ENCODE peak calls at places on chromosomes 5 and 9, in seven cellular contexts. S is H1, G is HCT116, I is HepG2, X is GM12878, B is SK-N-SH, P is K562. V is an unnamed sample.

GRCh38 chr9:108813951-108814601 is 41.7 kb downstream of the ACTL7B start:
- DNase-seq in S (peak), P (no peak), G (peak), I (peak), X (no peak), B (no peak), V (peak)

GRCh38 chr9:103977163-103977562 is 116.9 kb upstream of the SMC2 start:
- DNase-seq in P (no peak), B (no peak), I (no peak), G (no peak), X (no peak), S (no peak), V (no peak)

GRCh38 chr9:18979367-18979766 is 53.6 kb downstream of the SAXO1 start:
- DNase-seq in I (no peak), B (no peak), S (no peak), G (no peak), X (no peak), P (no peak), V (no peak)

GRCh38 chr5:141850786-141851185 is 27.4 kb downstream of the PCDH1 start:
- DNase-seq in I (no peak), G (no peak), B (peak), X (no peak), S (no peak), P (peak), V (no peak)

GRCh38 chr5:109739741-109740140 is 50.0 kb downstream of the MAN2A1 start:
- DNase-seq in I (no peak), B (no peak), X (no peak), G (no peak), P (no peak), S (no peak), V (peak)

GRCh38 chr9:123942542-123942941 is 12.6 kb upstream of the DENND1A start:
- DNase-seq in I (no peak), S (no peak), X (no peak), P (no peak), G (no peak), B (no peak), V (no peak)

GRCh38 chr9:72983512-72984021 is 30.7 kb upstream of the ALDH1A1 start:
- DNase-seq in X (no peak), P (no peak), G (no peak), S (no peak), B (no peak), I (peak), V (no peak)

GRCh38 chr9:134222018-134222573 is 57.7 kb upstream of the RNU6ATAC start:
- DNase-seq in X (no peak), I (no peak), S (no peak), P (no peak), G (no peak), B (no peak), V (no peak)

GRCh38 chr9:127977877-127978647 is 2.7 kb downstream of the EEIG1 start:
- DNase-seq in P (peak), B (no peak), S (no peak), I (no peak), X (no peak), G (no peak), V (no peak)

GRCh38 chr5:154370119-154370518 is 75.7 kb upstream of the SAP30L start:
- DNase-seq in P (no peak), B (no peak), S (no peak), G (no peak), I (no peak), X (no peak), V (no peak)

GRCh38 chr5:82307431-82307830 is 29.3 kb upstream of the RPS23 start:
- DNase-seq in I (no peak), P (no peak), B (no peak), S (no peak), X (no peak), G (no peak), V (no peak)

GRCh38 chr5:125276121-125276520 is 529.7 kb upstream of the ZNF608 start:
- DNase-seq in G (no peak), I (no peak), S (no peak), P (no peak), X (no peak), B (no peak), V (no peak)

GRCh38 chr9:72986522-72987116 is 33.8 kb upstream of the ALDH1A1 start:
- DNase-seq in I (no peak), S (no peak), G (no peak), P (no peak), B (no peak), X (no peak), V (no peak)

GRCh38 chr5:39726467-39726866 is 301.7 kb upstream of the DAB2 start:
- DNase-seq in X (no peak), I (no peak), P (no peak), B (no peak), S (no peak), G (no peak), V (no peak)

GRCh38 chr5:10566556-10567068 is 2.7 kb downstream of the ANKRD33B start:
- DNase-seq in X (no peak), S (no peak), B (no peak), P (no peak), I (no peak), G (no peak), V (no peak)

GRCh38 chr5:159515909-159516415 is 185.7 kb upstream of the IL12B start:
- DNase-seq in B (peak), P (peak), S (peak), G (peak), X (peak), I (peak), V (no peak)

GRCh38 chr5:169581580-169582227 is 1.9 kb upstream of the SPDL1 start:
- DNase-seq in I (peak), S (no peak), B (peak), P (peak), G (peak), X (no peak), V (peak)

GRCh38 chr9:124320062-124320973 is 62.6 kb downstream of the NEK6 start:
- DNase-seq in P (peak), G (peak), B (peak), X (no peak), S (peak), I (peak), V (peak)

GRCh38 chr9:748861-749497 is 92.5 kb upstream of the DMRT1 start:
- DNase-seq in S (no peak), I (no peak), X (no peak), G (no peak), B (no peak), P (no peak), V (no peak)

GRCh38 chr9:137441289-137441934 is at the start of gene ENTPD8:
- DNase-seq in X (no peak), B (peak), S (no peak), P (peak), I (peak), G (no peak), V (peak)

GRCh38 chr5:143140492-143141231 is 262.8 kb downstream of the NR3C1 start:
- DNase-seq in S (no peak), B (no peak), I (no peak), X (no peak), P (no peak), G (no peak), V (peak)

GRCh38 chr9:86788456-86788855 is 158.8 kb downstream of the GAS1 start:
- DNase-seq in I (no peak), P (no peak), G (no peak), S (no peak), B (no peak), X (no peak), V (no peak)

GRCh38 chr5:123916331-123917121 is 404.5 kb downstream of the CSNK1G3 start:
- DNase-seq in I (no peak), G (peak), P (no peak), X (no peak), S (no peak), B (no peak), V (no peak)

GRCh38 chr5:2697446-2698200 is 53.9 kb downstream of the IRX2 start:
- DNase-seq in P (peak), I (no peak), X (no peak), G (no peak), B (no peak), S (no peak), V (no peak)

GRCh38 chr5:43602818-43603534 is at the start of gene NNT:
- DNase-seq in P (peak), S (no peak), X (no peak), B (peak), G (no peak), I (peak), V (peak)

GRCh38 chr9:86185872-86186271 is 73.6 kb downstream of the C9orf153 start:
- DNase-seq in G (no peak), P (no peak), B (no peak), X (no peak), I (no peak), S (no peak), V (no peak)

GRCh38 chr5:173175523-173175922 is 31.2 kb downstream of the BNIP1 start:
- DNase-seq in I (no peak), S (no peak), P (no peak), X (no peak), G (no peak), B (no peak), V (no peak)
- TF ChIP-seq JUND in I (no peak), S (no peak), P (no peak), X (no peak), G (no peak), B (no peak), V (no peak)

GRCh38 chr5:178460598-178461425 is 129.4 kb downstream of the COL23A1 start:
- DNase-seq in P (peak), S (peak), X (no peak), G (peak), B (peak), I (peak), V (peak)
- TF ChIP-seq JUND in P (no peak), S (peak), X (no peak), G (no peak), B (no peak), I (no peak), V (no peak)

GRCh38 chr9:126819482-126819881 is 14.6 kb downstream of the ZBTB43 start:
- DNase-seq in G (no peak), P (no peak), B (no peak), S (no peak), X (no peak), I (no peak), V (no peak)
- TF ChIP-seq JUND in G (no peak), P (no peak), B (no peak), S (no peak), X (peak), I (no peak), V (no peak)

GRCh38 chr9:135380321-135380960 is 99.1 kb upstream of the PPP1R26 start:
- DNase-seq in P (no peak), B (no peak), S (no peak), X (no peak), I (no peak), G (no peak), V (no peak)

GRCh38 chr9:135377431-135377830 is 102.2 kb upstream of the PPP1R26 start:
- DNase-seq in P (no peak), I (no peak), B (no peak), S (no peak), X (no peak), G (no peak), V (no peak)

GRCh38 chr9:135381911-135382310 is 97.7 kb upstream of the PPP1R26 start:
- DNase-seq in G (no peak), I (no peak), S (no peak), P (no peak), B (no peak), X (no peak), V (no peak)

GRCh38 chr9:135378751-135379150 is 100.8 kb upstream of the PPP1R26 start:
- DNase-seq in S (no peak), I (no peak), B (no peak), X (no peak), G (no peak), P (no peak), V (no peak)

DNA sequence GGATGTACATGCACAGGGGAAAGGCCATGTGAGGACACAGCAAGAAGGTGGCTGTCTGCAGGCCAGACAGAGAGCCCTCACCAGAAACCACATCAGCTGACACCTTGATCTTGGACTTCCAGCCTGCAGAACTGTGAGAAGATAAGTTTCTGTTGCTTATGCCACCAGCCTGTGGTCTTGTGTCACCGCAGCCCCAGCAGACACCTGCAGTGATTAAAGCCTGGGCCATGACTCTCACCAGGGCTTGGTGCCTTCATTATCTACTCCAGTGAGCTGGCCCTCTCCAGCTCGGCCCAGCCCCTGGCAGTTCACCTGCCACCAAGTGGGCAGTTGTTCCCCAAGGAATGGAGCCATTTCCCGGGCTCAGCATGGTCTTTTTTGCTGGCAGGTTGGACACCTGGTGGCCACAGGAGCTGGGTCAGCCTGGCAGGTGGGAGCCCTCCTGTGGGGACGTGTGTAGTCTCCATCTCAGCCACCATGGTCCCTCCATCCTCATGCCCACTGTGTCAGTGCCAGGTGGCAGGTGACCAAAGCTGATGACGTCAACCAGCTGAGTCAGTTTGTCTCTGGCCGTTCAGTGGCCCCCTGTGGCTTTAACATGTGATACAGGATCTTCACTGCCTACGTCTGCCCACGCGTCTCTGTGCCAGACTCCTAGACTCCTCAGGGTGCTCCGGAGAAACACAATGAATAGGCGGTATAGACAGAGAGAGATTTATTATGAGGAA is 99.9 kb upstream of the PPP1R26 start:
- DNase-seq in P (no peak), I (no peak), B (no peak), S (no peak), X (no peak), G (no peak), V (no peak)
- TF ChIP-seq JUND in P (no peak), I (no peak), B (no peak), S (no peak), X (no peak), G (no peak), V (no peak)

DNA sequence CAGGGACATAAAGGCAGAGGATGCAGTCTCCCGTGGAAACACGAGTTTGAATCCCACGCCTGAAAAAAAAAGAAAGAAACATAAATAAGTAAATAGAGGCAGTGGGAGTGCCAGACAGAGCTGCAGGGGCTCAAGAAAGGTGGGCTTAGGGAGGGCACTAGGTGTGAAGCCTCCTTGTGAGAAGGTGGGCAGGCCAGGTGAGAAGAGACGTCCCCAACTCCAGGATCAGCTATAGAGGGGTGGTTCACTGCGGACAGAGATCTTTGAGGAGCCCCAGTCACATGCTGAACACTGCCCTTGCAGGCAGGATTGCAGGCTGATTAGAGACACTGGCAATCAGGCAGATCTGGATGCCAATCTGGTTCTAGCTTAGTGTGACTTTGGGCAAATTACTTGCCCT is 172.1 kb downstream of the RGS3 start:
- DNase-seq in I (no peak), S (no peak), G (no peak), B (no peak), X (no peak), P (no peak), V (no peak)
- TF ChIP-seq JUND in I (no peak), S (no peak), G (no peak), B (no peak), X (no peak), P (no peak), V (no peak)

GRCh38 chr9:69147041-69147834 is 26.8 kb upstream of the TJP2 start:
- DNase-seq in X (no peak), S (no peak), P (no peak), G (no peak), I (no peak), B (no peak), V (no peak)

GRCh38 chr9:69145148-69145547 is 28.9 kb upstream of the TJP2 start:
- DNase-seq in B (peak), I (no peak), P (no peak), S (no peak), G (no peak), X (no peak), V (no peak)

GRCh38 chr9:69153707-69154521 is 20.2 kb upstream of the TJP2 start:
- DNase-seq in X (no peak), P (no peak), I (peak), G (no peak), S (no peak), B (no peak), V (no peak)

GRCh38 chr9:69151506-69151905 is 22.6 kb upstream of the TJP2 start:
- DNase-seq in X (no peak), P (no peak), B (no peak), G (no peak), I (no peak), S (no peak), V (no peak)

GRCh38 chr9:69149321-69149807 is 24.7 kb upstream of the TJP2 start:
- DNase-seq in X (no peak), G (no peak), P (no peak), I (no peak), S (no peak), B (no peak), V (no peak)
- TF ChIP-seq JUND in X (no peak), G (no peak), P (no peak), I (no peak), S (no peak), B (no peak), V (no peak)

DNA sequence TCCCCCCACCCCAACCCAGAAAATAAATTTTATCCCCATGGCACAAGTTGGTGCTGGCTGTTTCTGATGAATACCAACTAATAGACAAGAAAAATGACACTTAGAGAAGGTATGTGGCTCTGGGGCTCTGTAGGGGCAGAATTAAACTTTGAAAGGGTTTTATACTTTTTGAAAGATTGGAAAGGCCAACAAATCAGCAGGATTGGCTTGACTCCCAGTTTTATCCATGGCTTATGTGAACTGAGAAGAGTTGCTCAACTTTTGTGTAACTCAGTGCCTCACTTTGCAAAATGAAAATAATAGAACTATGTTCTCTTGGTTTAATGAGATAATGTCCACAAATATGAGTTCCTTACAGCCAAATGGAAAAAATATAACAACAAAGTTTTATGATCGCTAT is 288.9 kb upstream of the KIF2A start:
- DNase-seq in S (no peak), G (no peak), X (no peak), P (no peak), B (no peak), I (no peak), V (no peak)
- TF ChIP-seq JUND in S (no peak), G (no peak), X (no peak), P (no peak), B (no peak), I (no peak), V (no peak)

V was measured in T47D.